ENCODE peak calls at places on chromosomes 12 and 14, in five cellular contexts. P is tibial artery, C is IMR-90, E is fibroblast of lung, V is cardiac muscle cell. X is an unnamed sample. For H3K36me3, the result is how much of the 10 kb centered on the place peaks cover.

GRCh38 chr12:68675098-68675842 is 11.5 kb upstream of the NUP107 start:
- DNase-seq in V (no peak), P (no peak), E (peak), C (no peak), X (no peak)

GRCh38 chr12:97503073-97503472 is 40.5 kb downstream of the RMST start:
- DNase-seq in C (no peak), E (no peak), P (no peak), V (no peak), X (no peak)

GRCh38 chr14:65255029-65255545 is 152.8 kb upstream of the MAX start:
- DNase-seq in C (peak), P (no peak), E (peak), V (peak), X (peak)

GRCh38 chr12:90410962-90411361 is 544.0 kb downstream of the CCER1 start:
- DNase-seq in V (no peak), C (no peak), E (no peak), P (no peak), X (no peak)

GRCh38 chr12:47557401-47557800 is 148.4 kb downstream of the RPAP3 start:
- DNase-seq in V (no peak), E (no peak), C (no peak), P (no peak), X (no peak)

GRCh38 chr12:31494455-31494854 is 96.5 kb downstream of the DENND5B start:
- DNase-seq in E (no peak), P (no peak), V (no peak), C (no peak), X (no peak)

GRCh38 chr12:43060738-43061137 is 471.2 kb upstream of the PRICKLE1 start:
- DNase-seq in P (no peak), V (no peak), C (no peak), E (peak), X (no peak)

GRCh38 chr12:16389594-16389993 is 42.1 kb downstream of the MGST1 start:
- DNase-seq in V (peak), E (peak), C (peak), P (no peak), X (peak)

DNA sequence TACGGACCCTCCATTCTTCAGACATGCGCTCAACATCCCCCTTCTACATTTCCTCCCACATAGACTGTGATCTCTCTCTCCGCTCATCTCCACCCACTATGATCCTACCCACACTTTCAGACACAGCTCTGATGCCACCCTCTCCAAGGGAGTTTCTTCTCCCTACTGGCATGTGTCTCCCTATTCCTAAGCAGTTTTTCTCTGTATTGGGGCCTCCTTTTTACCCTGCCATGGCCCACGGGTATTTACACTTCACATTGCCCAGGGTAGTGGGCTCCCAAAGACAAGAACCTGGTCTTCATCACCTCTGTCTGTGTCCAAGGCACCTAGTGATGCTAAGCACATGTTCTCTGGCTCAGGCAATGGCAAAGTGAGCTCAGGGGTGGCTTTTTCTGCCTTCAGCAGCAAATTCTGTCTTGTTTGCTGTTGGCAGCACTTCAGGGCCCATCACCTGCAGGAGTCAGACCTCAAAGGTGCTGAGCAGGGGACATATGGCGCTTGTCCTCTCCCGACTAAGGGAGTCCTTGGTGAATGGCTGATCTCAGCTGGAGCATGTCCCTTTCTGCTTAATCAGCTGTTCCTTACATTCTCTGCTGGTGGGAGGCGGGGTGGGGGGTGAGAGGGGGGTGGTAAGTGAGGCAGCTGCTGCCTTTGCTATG is 256.7 kb downstream of the PCNX1 start:
- DNase-seq in C (no peak), V (no peak), P (no peak), E (no peak), X (no peak)
- TF ChIP-seq CTCF in C (no peak), V (no peak), P (no peak), E (no peak), X (no peak)

GRCh38 chr14:100106661-100107112 is 41.5 kb downstream of the EVL start:
- DNase-seq in V (no peak), P (peak), C (no peak), E (no peak), X (peak)
- H3K36me3 ChIP-seq in V (under half), P (under half), C (under half), E (under half), X (under half)

GRCh38 chr12:50666023-50666422 is 97.9 kb upstream of the ATF1 start:
- DNase-seq in P (no peak), E (no peak), C (no peak), V (no peak), X (no peak)
- TF ChIP-seq CTCF in P (no peak), E (no peak), C (no peak), V (no peak), X (no peak)

DNA sequence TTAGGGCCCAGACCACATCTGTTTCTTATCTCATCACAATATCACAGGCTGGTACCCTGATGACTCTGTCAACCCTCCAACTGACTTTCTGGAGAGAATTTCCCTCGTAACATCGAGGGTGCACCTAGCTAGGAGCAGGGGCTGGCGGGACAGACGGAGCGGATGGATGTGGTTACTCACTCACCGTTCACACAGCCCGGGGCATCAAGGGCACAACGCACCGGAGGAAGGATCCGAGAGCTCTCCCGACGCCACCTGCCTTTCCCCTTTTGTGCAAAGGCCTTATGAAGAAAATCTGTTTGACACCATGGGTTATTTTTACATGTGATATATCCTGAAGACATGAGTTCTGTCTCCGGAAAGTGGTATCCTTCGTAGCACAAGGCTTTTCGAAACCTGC is 31.4 kb downstream of the SLC15A4 start:
- DNase-seq in V (no peak), C (no peak), E (no peak), P (no peak), X (no peak)
- H3K36me3 ChIP-seq in V (under half), C (under half), E (under half), P (half or more), X (under half)

GRCh38 chr14:61196792-61197191 is 84.3 kb downstream of the TMEM30B start:
- DNase-seq in P (no peak), V (no peak), E (no peak), C (no peak), X (peak)

GRCh38 chr14:61196034-61196433 is 85.1 kb downstream of the TMEM30B start:
- DNase-seq in P (no peak), E (no peak), C (no peak), V (peak), X (no peak)

GRCh38 chr14:61201171-61201570 is 80.0 kb downstream of the TMEM30B start:
- DNase-seq in E (no peak), P (no peak), V (no peak), C (no peak), X (no peak)

GRCh38 chr14:61193471-61193870 is 87.7 kb downstream of the TMEM30B start:
- DNase-seq in P (no peak), C (no peak), V (no peak), E (no peak), X (no peak)

DNA sequence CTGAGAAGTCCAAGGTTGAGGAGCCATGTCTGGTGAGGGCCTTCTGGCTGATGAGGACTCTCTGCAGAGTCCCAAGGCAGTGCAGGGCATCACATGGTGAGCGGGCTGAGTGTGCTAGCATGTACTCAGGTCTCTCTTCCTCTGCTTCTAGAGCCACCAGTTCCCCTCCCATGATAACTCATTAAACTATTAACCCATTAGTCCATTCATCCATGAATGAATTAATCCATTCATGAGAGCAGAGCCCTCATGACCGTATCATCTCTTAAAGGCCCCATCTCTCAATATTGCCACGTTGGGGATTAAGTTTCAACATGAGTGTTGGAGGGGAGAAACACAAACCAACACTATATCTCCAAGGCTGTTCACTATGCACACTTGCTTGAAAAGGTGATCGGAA is 83.7 kb downstream of the TMEM30B start:
- DNase-seq in V (no peak), C (no peak), E (no peak), P (no peak), X (no peak)
- TF ChIP-seq CTCF in V (no peak), C (no peak), E (no peak), P (no peak), X (no peak)

GRCh38 chr12:34343766-34344165 is 321.5 kb downstream of the ALG10 start:
- DNase-seq in V (no peak), E (no peak), P (no peak), C (no peak), X (no peak)

GRCh38 chr12:34346372-34347034 is 324.2 kb downstream of the ALG10 start:
- DNase-seq in P (no peak), C (no peak), E (no peak), V (no peak), X (no peak)

GRCh38 chr12:34345801-34346200 is 323.5 kb downstream of the ALG10 start:
- DNase-seq in E (no peak), C (no peak), P (no peak), V (no peak), X (no peak)

GRCh38 chr12:34343345-34343744 is 321.0 kb downstream of the ALG10 start:
- DNase-seq in C (no peak), E (no peak), V (no peak), P (no peak), X (no peak)

DNA sequence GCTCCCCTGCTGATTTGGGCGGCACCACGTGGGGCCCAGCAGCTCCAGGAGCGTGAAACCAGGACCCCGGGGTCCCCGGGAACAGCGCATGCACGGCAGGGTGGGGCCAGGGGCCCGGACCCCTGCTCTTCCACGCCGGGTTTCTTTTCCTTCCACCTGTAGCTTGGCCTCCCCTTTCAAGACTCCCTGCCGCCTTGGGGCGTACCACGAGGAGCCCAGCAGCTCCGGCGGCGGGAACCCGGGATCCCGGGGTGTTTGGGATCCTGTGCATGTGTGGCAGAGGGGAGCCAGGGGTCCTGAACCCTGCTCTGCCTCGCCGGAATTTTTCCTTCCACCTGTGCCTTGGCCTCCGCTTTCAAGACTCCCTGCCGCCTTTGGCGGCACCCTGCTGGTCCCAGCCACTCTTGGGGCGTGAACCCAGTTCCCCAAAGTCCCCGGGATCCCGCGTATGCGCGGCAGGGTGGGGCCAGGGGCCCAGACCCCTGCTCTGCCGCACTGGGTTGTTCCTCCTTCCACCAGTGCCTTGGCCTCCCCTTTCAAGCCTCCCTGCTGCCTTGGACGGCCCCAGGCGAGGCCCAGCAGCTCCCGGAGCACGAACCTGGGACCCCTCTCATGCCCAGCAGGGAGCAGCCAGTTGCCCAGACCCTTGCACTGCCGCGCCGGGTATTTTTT is 322.7 kb downstream of the ALG10 start:
- DNase-seq in E (no peak), P (no peak), V (no peak), C (no peak), X (no peak)
- H3K36me3 ChIP-seq in E (under half), P (under half), V (under half), C (under half), X (under half)

GRCh38 chr14:39491134-39491541 is 58.9 kb upstream of the FBXO33 start:
- DNase-seq in V (peak), E (peak), P (no peak), C (peak), X (peak)
- TF ChIP-seq CTCF in V (peak), E (no peak), P (peak), C (peak), X (peak)

DNA sequence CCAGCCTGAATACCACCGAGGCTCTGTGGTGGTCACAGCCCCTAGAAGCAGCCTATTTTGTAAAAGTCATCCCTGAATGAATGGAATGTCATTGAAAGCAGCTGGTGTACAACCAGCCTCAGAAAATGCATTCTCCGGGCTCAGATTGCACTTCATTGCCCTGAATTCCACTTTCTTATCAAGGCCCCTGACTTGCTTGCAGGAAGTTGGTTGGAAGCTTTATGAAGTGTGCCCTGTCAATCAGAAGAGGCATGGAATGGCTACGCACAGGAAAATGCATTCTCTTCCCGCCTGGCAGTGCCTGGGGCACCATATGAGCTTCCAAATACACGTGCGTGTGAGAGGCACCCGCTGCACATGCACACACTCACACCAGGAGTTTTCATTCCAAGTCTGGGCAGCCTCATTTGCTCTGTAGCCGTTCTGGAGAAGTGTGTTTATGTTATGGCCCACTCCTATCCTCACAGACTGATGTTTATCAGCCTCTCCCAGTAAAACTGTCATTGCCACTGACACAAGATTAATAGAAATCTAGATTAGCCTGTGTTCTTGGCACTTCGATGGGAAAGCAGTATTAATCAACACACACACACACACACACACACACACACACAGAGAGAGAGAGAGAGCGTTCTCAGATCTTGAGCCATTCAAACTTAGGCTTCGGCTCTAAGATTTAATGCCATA is 63.9 kb downstream of the NUAK1 start:
- DNase-seq in V (peak), E (peak), P (no peak), C (peak), X (no peak)
- H3K36me3 ChIP-seq in V (under half), E (under half), P (under half), C (under half), X (under half)

GRCh38 chr12:45244561-45245348 is 28.9 kb downstream of the ANO6 start:
- DNase-seq in P (no peak), E (no peak), C (peak), V (peak), X (peak)
- TF ChIP-seq CTCF in P (no peak), E (no peak), C (no peak), V (no peak), X (no peak)